ENCODE peak calls at places on chromosomes 7 and 10, in five cellular contexts. H is A549; V is cardiac fibroblast; P is CD4-positive, CD25-positive, alpha-beta regulatory T cell; Q is cardiac muscle cell. L is an unnamed sample.

GRCh38 chr7:85749715-85750453 is 563.0 kb upstream of the SEMA3D start:
- DNase-seq in P (no peak), V (no peak), Q (peak), H (no peak), L (no peak)

GRCh38 chr7:42091461-42092229 is 145.4 kb downstream of the GLI3 start:
- DNase-seq in H (no peak), Q (no peak), V (no peak), P (no peak), L (no peak)

GRCh38 chr10:57689898-57690297 is 577.8 kb downstream of the IPMK start:
- DNase-seq in H (no peak), P (no peak), Q (no peak), V (no peak), L (no peak)

GRCh38 chr10:75208177-75208576 is 2.4 kb upstream of the VDAC2 start:
- DNase-seq in V (peak), Q (peak), H (no peak), P (no peak), L (no peak)

GRCh38 chr10:30186371-30186875 is 127.0 kb upstream of the JCAD start:
- DNase-seq in V (no peak), H (no peak), P (no peak), Q (no peak), L (no peak)

GRCh38 chr7:92925876-92926696 is 89.7 kb upstream of the CDK6 start:
- DNase-seq in P (no peak), H (no peak), V (peak), Q (peak), L (no peak)

GRCh38 chr10:3902054-3902808 is 117.2 kb upstream of the KLF6 start:
- DNase-seq in Q (peak), V (peak), H (no peak), P (peak), L (no peak)

GRCh38 chr7:22700559-22701002 is 26.4 kb upstream of the IL6 start:
- DNase-seq in H (no peak), V (peak), Q (peak), P (no peak), L (no peak)

GRCh38 chr7:140640727-140641531 is at the start of gene DENND2A:
- DNase-seq in H (no peak), Q (peak), V (peak), P (no peak), L (no peak)

GRCh38 chr10:31322647-31323046 is 3.6 kb downstream of the ZEB1 start:
- DNase-seq in V (peak), P (no peak), H (no peak), Q (peak), L (no peak)

GRCh38 chr7:55165176-55165861 is 146.5 kb downstream of the EGFR start:
- DNase-seq in V (no peak), Q (no peak), H (no peak), P (no peak), L (no peak)

GRCh38 chr10:3195286-3195685 is 22.7 kb upstream of the PITRM1 start:
- DNase-seq in H (no peak), P (no peak), Q (no peak), V (no peak), L (no peak)

GRCh38 chr10:107727762-107728317 is 563.3 kb upstream of the SORCS1 start:
- DNase-seq in H (no peak), Q (peak), V (peak), P (no peak), L (no peak)

GRCh38 chr7:84389242-84389641 is 194.7 kb upstream of the SEMA3A start:
- DNase-seq in V (no peak), H (no peak), Q (no peak), P (no peak), L (no peak)

GRCh38 chr10:90337316-90337715 is 520.5 kb downstream of the HTR7 start:
- DNase-seq in Q (no peak), H (no peak), P (no peak), V (no peak), L (no peak)

GRCh38 chr7:71659622-71660021 is 527.7 kb downstream of the GALNT17 start:
- DNase-seq in Q (no peak), H (no peak), P (no peak), V (no peak), L (no peak)

GRCh38 chr10:117656385-117657367 is 114.1 kb downstream of the EMX2 start:
- DNase-seq in V (no peak), P (no peak), H (no peak), Q (no peak), L (no peak)

GRCh38 chr7:74028321-74028812 is 394 bp downstream of the ELN start:
- DNase-seq in P (no peak), Q (no peak), V (no peak), H (no peak), L (no peak)

GRCh38 chr10:110226926-110227641 is 19.7 kb downstream of the MXI1 start:
- DNase-seq in H (peak), Q (peak), V (no peak), P (peak), L (no peak)

GRCh38 chr10:58268454-58268945 is 462 bp upstream of the CISD1 start:
- DNase-seq in Q (no peak), H (peak), P (no peak), V (no peak), L (peak)

GRCh38 chr10:89373916-89374711 is 3.7 kb upstream of the IFIT1B start:
- DNase-seq in P (no peak), H (no peak), Q (peak), V (peak), L (no peak)

GRCh38 chr7:112009081-112009480 is 197.1 kb downstream of the DOCK4 start:
- DNase-seq in V (peak), P (no peak), Q (peak), H (no peak), L (no peak)

GRCh38 chr7:101077303-101078086 is 7.8 kb upstream of the TRIM56 start:
- DNase-seq in H (peak), P (peak), V (peak), Q (peak), L (peak)

GRCh38 chr7:121081327-121081936 is 92.9 kb downstream of the CPED1 start:
- DNase-seq in Q (peak), V (peak), H (peak), P (no peak), L (peak)

GRCh38 chr10:85643839-85644525 is 722.6 kb downstream of the GRID1 start:
- DNase-seq in H (peak), P (no peak), Q (no peak), V (no peak), L (no peak)

GRCh38 chr10:14880201-14880600 is 1.5 kb downstream of the SUV39H2 start:
- DNase-seq in H (no peak), Q (no peak), P (no peak), V (no peak), L (no peak)

GRCh38 chr10:22550732-22551131 is 163.6 kb downstream of the PIP4K2A start:
- DNase-seq in V (peak), P (peak), H (peak), Q (peak), L (peak)

GRCh38 chr10:102230861-102231356 is 4.8 kb downstream of the ELOVL3 start:
- DNase-seq in V (peak), H (peak), P (peak), Q (peak), L (no peak)

GRCh38 chr7:110531186-110531585 is 559.7 kb upstream of the LRRN3 start:
- DNase-seq in V (no peak), H (no peak), Q (no peak), P (no peak), L (no peak)

GRCh38 chr7:42152353-42153205 is 84.4 kb downstream of the GLI3 start:
- DNase-seq in H (no peak), P (no peak), Q (no peak), V (no peak), L (no peak)

GRCh38 chr7:55641273-55641691 is 69.0 kb upstream of the VOPP1 start:
- DNase-seq in H (peak), V (peak), Q (peak), P (peak), L (peak)

GRCh38 chr10:18583575-18584270 is 67.7 kb downstream of the NSUN6 start:
- DNase-seq in Q (peak), H (no peak), V (peak), P (no peak), L (peak)

GRCh38 chr7:116864084-116864483 is 1.7 kb downstream of the CAPZA2 start:
- DNase-seq in P (no peak), V (no peak), H (no peak), Q (no peak), L (no peak)

GRCh38 chr7:12581897-12582296 is 11.4 kb downstream of the SCIN start:
- DNase-seq in Q (no peak), H (no peak), V (no peak), P (no peak), L (no peak)

DNA sequence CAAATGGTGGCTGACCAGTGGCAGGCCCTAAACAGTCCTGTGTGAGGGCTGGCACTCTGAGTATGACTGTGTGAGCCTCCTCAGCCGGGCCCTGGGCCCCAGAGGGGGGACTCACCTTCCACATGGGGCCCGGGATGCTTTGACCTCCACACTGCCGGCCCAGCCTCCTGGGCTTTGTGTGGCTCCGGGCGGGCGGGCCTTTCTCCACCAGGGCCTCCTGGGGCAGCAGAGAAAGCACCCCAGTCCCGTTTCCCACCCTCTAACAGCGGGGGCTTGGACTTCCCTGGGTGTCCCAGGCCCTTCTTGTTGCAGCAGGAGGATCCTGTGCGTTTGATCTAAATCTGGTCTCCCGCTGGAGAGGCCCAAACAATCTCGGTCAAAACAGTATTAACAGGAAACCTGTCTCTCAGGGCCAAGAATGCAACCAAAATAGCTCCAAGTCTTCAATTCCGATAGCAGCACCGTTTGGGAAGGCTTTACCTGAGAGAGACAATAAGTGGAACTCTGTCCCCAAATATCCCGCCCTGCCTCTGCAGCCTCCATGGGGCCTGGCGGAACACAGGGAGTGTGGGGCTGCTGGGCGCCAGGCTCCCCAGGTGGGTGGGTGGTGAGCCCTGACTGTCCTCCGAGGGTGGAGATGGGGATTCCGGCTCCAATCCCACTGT is 104.8 kb upstream of the ZNF32 start:
- DNase-seq in V (no peak), H (no peak), P (no peak), Q (no peak), L (no peak)
- H3K4me3 ChIP-seq in V (no peak), H (no peak), P (no peak), Q (no peak), L (no peak)

GRCh38 chr10:50510517-50511473 is 113.0 kb downstream of the SGMS1 start:
- DNase-seq in V (no peak), Q (no peak), H (no peak), P (no peak), L (no peak)
- H3K4me3 ChIP-seq in V (no peak), Q (no peak), H (no peak), P (peak), L (no peak)

GRCh38 chr10:32942081-32942480 is 15.9 kb downstream of the ITGB1 start:
- DNase-seq in Q (no peak), H (no peak), V (no peak), P (no peak), L (no peak)

GRCh38 chr10:32943395-32943794 is 14.6 kb downstream of the ITGB1 start:
- DNase-seq in H (no peak), V (no peak), Q (no peak), P (no peak), L (no peak)

GRCh38 chr10:32941357-32941756 is 16.7 kb downstream of the ITGB1 start:
- DNase-seq in P (no peak), H (no peak), V (peak), Q (no peak), L (no peak)

GRCh38 chr10:32946108-32946507 is 11.9 kb downstream of the ITGB1 start:
- DNase-seq in H (no peak), Q (no peak), V (no peak), P (no peak), L (no peak)

DNA sequence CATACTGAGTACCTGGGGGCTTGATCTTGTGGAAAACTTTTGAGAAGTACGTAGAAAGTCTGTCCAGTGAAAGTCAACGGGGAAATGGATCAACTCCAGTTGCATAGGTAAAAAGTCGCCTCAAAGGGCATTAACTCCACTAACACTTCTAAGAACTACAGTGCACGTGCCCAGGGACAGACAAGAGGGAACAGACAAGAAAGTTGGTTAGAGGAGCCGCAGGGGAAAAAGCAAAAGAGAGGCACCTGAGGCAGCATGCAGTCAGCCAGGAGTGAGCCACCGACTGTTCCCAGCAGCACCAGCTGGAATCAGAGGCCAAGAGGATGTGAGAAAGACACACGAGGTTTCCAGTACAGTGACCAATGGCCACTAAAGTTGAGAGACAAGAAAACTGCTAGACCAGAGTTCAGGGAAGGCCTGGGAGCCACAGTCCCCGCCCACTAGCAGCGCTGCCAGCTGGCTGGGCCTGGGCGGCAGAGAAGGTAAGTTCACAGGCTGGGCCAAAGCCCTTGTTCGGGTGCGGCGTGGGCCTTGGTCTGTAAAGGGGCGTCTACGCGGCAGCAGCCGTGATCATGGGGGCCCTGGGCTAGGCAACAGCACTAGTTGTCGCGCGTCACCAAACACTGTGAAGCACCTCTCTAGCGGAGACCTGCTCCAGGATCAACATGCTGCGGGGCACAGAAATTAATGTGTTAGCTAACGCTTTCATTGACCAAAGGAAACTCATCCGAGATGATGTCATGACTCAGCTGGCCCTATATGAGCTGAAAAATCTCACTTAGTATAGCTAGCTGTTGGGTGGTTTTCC is 14.0 kb downstream of the ITGB1 start:
- DNase-seq in Q (no peak), V (no peak), P (no peak), H (no peak), L (no peak)
- H3K4me3 ChIP-seq in Q (no peak), V (no peak), P (peak), H (peak), L (no peak)

GRCh38 chr10:43045631-43046287 is 31.1 kb upstream of the RET start:
- DNase-seq in H (no peak), V (no peak), Q (no peak), P (no peak), L (no peak)
- H3K4me3 ChIP-seq in H (no peak), V (no peak), Q (no peak), P (no peak), L (no peak)

GRCh38 chr7:143288836-143289235 is 685 bp downstream of the CASP2 start:
- DNase-seq in Q (no peak), V (no peak), P (no peak), H (peak), L (no peak)

GRCh38 chr7:143287935-143288826 is at the start of gene CASP2:
- DNase-seq in Q (peak), V (peak), P (peak), H (peak), L (peak)

GRCh38 chr7:143286522-143286890 is 1.6 kb upstream of the CASP2 start:
- DNase-seq in V (no peak), P (no peak), H (no peak), Q (no peak), L (no peak)

GRCh38 chr7:143285806-143286521 is 1.2 kb downstream of the TMEM139 start:
- DNase-seq in Q (no peak), P (no peak), H (no peak), V (no peak), L (no peak)

GRCh38 chr7:143287321-143287934 is 723 bp upstream of the CASP2 start:
- DNase-seq in Q (no peak), V (no peak), P (no peak), H (no peak), L (no peak)
- H3K4me3 ChIP-seq in Q (no peak), V (peak), P (peak), H (peak), L (no peak)

GRCh38 chr10:42242135-42242805 is 396.1 kb downstream of the ZNF33B start:
- DNase-seq in H (no peak), P (no peak), V (no peak), Q (no peak), L (no peak)
- H3K4me3 ChIP-seq in H (peak), P (no peak), V (no peak), Q (no peak), L (no peak)

DNA sequence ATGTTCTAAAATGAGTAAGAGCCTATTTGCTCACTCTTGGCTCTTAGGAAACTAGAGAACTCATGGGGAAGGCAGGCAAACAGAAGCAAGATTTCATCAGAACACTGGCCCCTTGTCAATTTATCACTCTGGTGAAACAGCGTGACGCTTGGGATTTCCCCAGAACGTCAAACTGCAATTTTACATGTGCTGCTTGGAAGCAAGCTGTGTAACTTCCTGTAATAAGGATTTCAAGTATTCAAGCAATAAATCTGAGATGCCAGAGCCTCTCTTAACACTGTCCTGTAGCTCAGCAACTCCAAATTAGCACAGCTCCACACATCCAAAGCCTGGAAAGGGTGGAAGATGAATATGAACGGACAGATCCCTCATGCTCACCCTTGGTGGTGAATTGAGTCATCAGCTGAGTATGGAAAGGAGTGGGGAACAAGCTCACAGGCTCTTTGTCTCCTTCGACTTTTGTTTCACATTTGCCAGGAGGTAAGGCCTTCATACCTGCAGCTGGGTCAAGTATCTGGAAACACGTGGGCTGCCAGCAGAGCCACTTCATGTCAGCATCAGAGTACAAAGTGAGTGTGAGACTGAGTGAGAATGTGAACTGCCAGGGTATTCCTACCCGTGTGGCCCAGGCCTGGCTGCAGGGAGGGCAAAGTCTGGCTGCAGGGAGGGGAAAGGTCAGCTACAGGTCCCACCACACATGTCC is 140.4 kb upstream of the NAMPT start:
- DNase-seq in V (peak), H (peak), P (peak), Q (peak), L (no peak)
- H3K4me3 ChIP-seq in V (peak), H (no peak), P (peak), Q (no peak), L (no peak)

GRCh38 chr7:17183630-17184328 is 114.7 kb upstream of the AHR start:
- DNase-seq in V (peak), H (no peak), P (no peak), Q (no peak), L (no peak)
- H3K4me3 ChIP-seq in V (no peak), H (no peak), P (no peak), Q (no peak), L (no peak)